ENCODE peak calls at places on chromosomes 4 and X, in nine cellular contexts. X is esophagus squamous epithelium, Y is sigmoid colon, K is IMR-90, B is heart left ventricle, L is HepG2, M is tibial nerve, H is H1, U is Peyer's patch. C is an unnamed sample. For H3K27me3, the result is how much of the 10 kb centered on the place peaks cover.

GRCh38 chr4:181278941-181279340 is 964.3 kb upstream of the TENM3 start:
- DNase-seq in Y (no peak), B (no peak), U (no peak), X (no peak), M (no peak), H (no peak), L (no peak), K (no peak), C (no peak)

GRCh38 chrX:134004038-134004437 is 18.6 kb upstream of the GPC3 start:
- DNase-seq in L (no peak), Y (no peak), K (peak), H (no peak), M (no peak), X (no peak), U (no peak), B (no peak), C (no peak)

GRCh38 chr4:174604198-174604597 is 81.9 kb upstream of the HPGD start:
- DNase-seq in L (no peak), Y (no peak), B (no peak), X (no peak), U (no peak), M (no peak), K (peak), H (no peak), C (no peak)

GRCh38 chr4:124854968-124855367 is 142.4 kb upstream of the ANKRD50 start:
- DNase-seq in B (no peak), L (no peak), Y (no peak), K (peak), M (no peak), U (no peak), H (no peak), X (no peak), C (no peak)

GRCh38 chr4:128286474-128287158 is 997 bp downstream of the PGRMC2 start:
- DNase-seq in Y (no peak), H (no peak), B (no peak), M (no peak), X (no peak), U (no peak), L (peak), K (peak), C (no peak)

GRCh38 chrX:150581093-150581775 is 12.8 kb downstream of the MTM1 start:
- DNase-seq in Y (no peak), X (no peak), B (no peak), L (peak), M (no peak), H (no peak), K (peak), U (no peak), C (no peak)

GRCh38 chrX:19541931-19542330 is 26.6 kb upstream of the MAP3K15 start:
- DNase-seq in B (no peak), X (no peak), K (no peak), M (no peak), H (no peak), L (no peak), U (no peak), Y (no peak), C (no peak)

GRCh38 chrX:38636949-38637819 is 75.8 kb downstream of the TSPAN7 start:
- DNase-seq in H (no peak), Y (no peak), L (peak), X (no peak), B (no peak), K (no peak), M (no peak), U (no peak), C (no peak)

GRCh38 chr4:121938282-121939092 is 13.4 kb downstream of the TRPC3 start:
- DNase-seq in M (no peak), Y (no peak), B (no peak), X (no peak), K (peak), L (peak), H (no peak), U (no peak), C (no peak)

GRCh38 chr4:8322794-8323704 is 53.5 kb downstream of the HTRA3 start:
- DNase-seq in X (no peak), U (no peak), B (no peak), M (no peak), L (no peak), H (peak), K (no peak), Y (peak), C (no peak)

GRCh38 chrX:70254909-70255308 is 5.1 kb downstream of the P2RY4 start:
- DNase-seq in U (no peak), L (peak), Y (no peak), X (no peak), M (no peak), K (no peak), H (no peak), B (no peak), C (no peak)

GRCh38 chr4:28562913-28563312 is 1702.3 kb downstream of the STIM2 start:
- DNase-seq in Y (no peak), U (no peak), L (no peak), B (no peak), X (no peak), M (no peak), K (no peak), H (no peak), C (no peak)

GRCh38 chr4:85557016-85557901 is 82.3 kb downstream of the ARHGAP24 start:
- DNase-seq in B (no peak), Y (no peak), H (no peak), M (no peak), X (no peak), U (peak), L (no peak), K (no peak), C (no peak)

GRCh38 chr4:47373729-47374128 is 89.8 kb downstream of the COMMD8 start:
- DNase-seq in L (no peak), Y (no peak), M (no peak), K (no peak), B (no peak), X (no peak), U (no peak), H (no peak), C (no peak)

GRCh38 chr4:13844740-13845139 is 217.2 kb upstream of the BOD1L1 start:
- DNase-seq in X (no peak), B (no peak), M (no peak), H (no peak), U (no peak), Y (no peak), L (no peak), K (no peak), C (no peak)

GRCh38 chr4:164779811-164780216 is 25.9 kb downstream of the SMIM31 start:
- DNase-seq in H (peak), U (no peak), B (no peak), X (no peak), K (peak), Y (no peak), M (no peak), L (peak), C (no peak)

GRCh38 chrX:119028733-119029110 is 44.1 kb upstream of the CT47C1 start:
- DNase-seq in M (no peak), K (no peak), X (no peak), U (no peak), Y (no peak), L (no peak), H (no peak), B (no peak), C (no peak)

GRCh38 chr4:151485541-151486131 is 76.7 kb downstream of the FHIP1A start:
- DNase-seq in Y (no peak), K (no peak), B (no peak), M (no peak), X (no peak), U (no peak), L (no peak), H (no peak), C (peak)

GRCh38 chr4:142824368-142824767 is 21.7 kb downstream of the INPP4B start:
- DNase-seq in X (no peak), H (no peak), Y (no peak), U (no peak), L (no peak), B (no peak), K (peak), M (no peak), C (no peak)

GRCh38 chr4:182370491-182370890 is 127.3 kb downstream of the TENM3 start:
- DNase-seq in Y (no peak), K (peak), L (no peak), H (no peak), U (no peak), X (no peak), M (no peak), B (no peak), C (no peak)

GRCh38 chr4:26509681-26510333 is 19.5 kb upstream of the CCKAR start:
- DNase-seq in Y (no peak), M (no peak), X (no peak), H (peak), K (no peak), U (no peak), B (no peak), L (no peak), C (no peak)

GRCh38 chr4:165512464-165512863 is 133.7 kb downstream of the CPE start:
- DNase-seq in M (no peak), B (no peak), K (no peak), L (no peak), H (no peak), Y (no peak), U (no peak), X (no peak), C (no peak)

GRCh38 chr4:168528131-168528949 is 31.5 kb downstream of the PALLD start:
- DNase-seq in H (no peak), B (no peak), M (no peak), U (no peak), L (no peak), K (peak), X (no peak), Y (no peak), C (no peak)

GRCh38 chr4:101020956-101021355 is 326.4 kb downstream of the PPP3CA start:
- DNase-seq in X (no peak), K (peak), Y (no peak), U (no peak), M (no peak), L (no peak), H (no peak), B (no peak), C (no peak)

GRCh38 chr4:40254961-40255721 is 58.3 kb downstream of the RHOH start:
- DNase-seq in M (no peak), H (no peak), X (no peak), L (peak), K (peak), B (no peak), U (no peak), Y (no peak), C (no peak)

GRCh38 chr4:101037938-101038413 is 309.4 kb downstream of the PPP3CA start:
- DNase-seq in L (no peak), M (no peak), Y (no peak), U (no peak), K (peak), X (no peak), H (no peak), B (no peak), C (no peak)

GRCh38 chr4:10006604-10007435 is 14.5 kb downstream of the SLC2A9 start:
- DNase-seq in U (peak), B (no peak), X (no peak), M (no peak), H (no peak), Y (no peak), L (peak), K (no peak), C (peak)

GRCh38 chr4:29852537-29852936 is 867.6 kb upstream of the PCDH7 start:
- DNase-seq in Y (no peak), M (no peak), B (no peak), L (no peak), X (no peak), U (no peak), H (no peak), K (no peak), C (no peak)

DNA sequence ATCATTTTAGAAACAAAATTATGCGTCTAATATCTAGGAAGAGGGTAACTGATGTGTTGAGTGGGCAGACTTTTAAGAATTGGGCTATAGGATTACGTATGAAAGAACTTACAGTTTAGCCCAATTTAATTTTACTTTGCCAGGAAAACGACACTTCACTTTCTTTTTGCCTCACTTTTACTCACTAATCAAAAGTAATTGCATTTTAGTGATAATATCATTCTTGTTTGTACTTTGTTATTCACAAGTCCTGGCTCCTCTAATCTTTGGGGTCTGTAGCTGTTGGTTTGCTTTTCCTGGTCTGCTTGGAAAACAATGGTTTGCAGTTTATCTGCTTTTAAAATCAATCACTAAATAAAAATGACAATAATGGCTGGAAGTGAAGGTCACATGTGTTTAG is 2.9 kb upstream of the ARX start:
- DNase-seq in X (no peak), B (no peak), Y (no peak), H (no peak), M (no peak), L (no peak), K (no peak), U (no peak), C (no peak)
- H3K27me3 ChIP-seq in X (under half), B (half or more), Y (half or more), H (half or more), M (under half), L (half or more), K (half or more), U (under half), C (under half)

GRCh38 chr4:2413821-2414610 is 4.4 kb downstream of the ZFYVE28 start:
- DNase-seq in K (no peak), L (no peak), X (no peak), B (no peak), M (no peak), U (peak), H (peak), Y (no peak), C (no peak)
- TF ChIP-seq POLR2A in K (no peak), L (no peak), X (no peak), B (no peak), M (no peak), U (peak), H (no peak), Y (peak), C (no peak)

GRCh38 chr4:159267023-159267939 is 164.4 kb downstream of the RAPGEF2 start:
- DNase-seq in X (no peak), K (peak), U (no peak), M (no peak), H (no peak), B (no peak), Y (no peak), L (no peak), C (no peak)
- H3K4me3 ChIP-seq in X (peak), K (peak), U (no peak), M (peak), H (no peak), B (peak), Y (peak), L (no peak), C (peak)

GRCh38 chr4:1416948-1417260 is 10.7 kb upstream of the NKX1-1 start:
- DNase-seq in L (no peak), X (no peak), K (no peak), H (no peak), U (peak), Y (peak), M (no peak), B (no peak), C (no peak)

GRCh38 chr4:1414831-1415680 is 8.8 kb upstream of the NKX1-1 start:
- DNase-seq in H (peak), K (no peak), Y (peak), M (no peak), X (no peak), L (no peak), B (no peak), U (peak), C (peak)

GRCh38 chr4:1417522-1418390 is 11.5 kb upstream of the NKX1-1 start:
- DNase-seq in M (peak), H (peak), X (no peak), Y (peak), K (no peak), U (peak), L (peak), B (no peak), C (peak)

GRCh38 chr4:1415681-1415981 is 9.4 kb upstream of the NKX1-1 start:
- DNase-seq in K (no peak), B (no peak), Y (peak), M (no peak), X (no peak), L (no peak), H (no peak), U (no peak), C (no peak)

GRCh38 chr4:1416051-1416947 is 10.1 kb upstream of the NKX1-1 start:
- DNase-seq in K (no peak), X (no peak), L (no peak), Y (peak), U (peak), H (no peak), M (no peak), B (no peak), C (no peak)
- H3K27me3 ChIP-seq in K (half or more), X (under half), L (under half), Y (half or more), U (under half), H (under half), M (under half), B (half or more), C (under half)

GRCh38 chr4:54568184-54568583 is 89.6 kb upstream of the KIT start:
- DNase-seq in X (no peak), U (no peak), L (no peak), B (no peak), H (peak), Y (no peak), K (peak), M (no peak), C (no peak)

GRCh38 chr4:54570822-54571221 is 86.9 kb upstream of the KIT start:
- DNase-seq in H (no peak), B (no peak), Y (no peak), K (no peak), M (no peak), U (no peak), L (no peak), X (no peak), C (no peak)

GRCh38 chr4:54571762-54572542 is 85.8 kb upstream of the KIT start:
- DNase-seq in H (no peak), M (no peak), K (no peak), Y (no peak), U (no peak), L (no peak), B (no peak), X (no peak), C (no peak)

GRCh38 chr4:54567327-54567726 is 90.4 kb upstream of the KIT start:
- DNase-seq in H (no peak), M (no peak), U (no peak), Y (no peak), B (no peak), X (no peak), K (no peak), L (no peak), C (no peak)

GRCh38 chr4:54571293-54571723 is 86.4 kb upstream of the KIT start:
- DNase-seq in U (no peak), X (no peak), H (no peak), K (no peak), B (no peak), Y (no peak), M (no peak), L (no peak), C (no peak)
- TF ChIP-seq POLR2A in U (no peak), X (no peak), H (no peak), K (no peak), B (no peak), Y (no peak), M (no peak), L (no peak), C (no peak)

DNA sequence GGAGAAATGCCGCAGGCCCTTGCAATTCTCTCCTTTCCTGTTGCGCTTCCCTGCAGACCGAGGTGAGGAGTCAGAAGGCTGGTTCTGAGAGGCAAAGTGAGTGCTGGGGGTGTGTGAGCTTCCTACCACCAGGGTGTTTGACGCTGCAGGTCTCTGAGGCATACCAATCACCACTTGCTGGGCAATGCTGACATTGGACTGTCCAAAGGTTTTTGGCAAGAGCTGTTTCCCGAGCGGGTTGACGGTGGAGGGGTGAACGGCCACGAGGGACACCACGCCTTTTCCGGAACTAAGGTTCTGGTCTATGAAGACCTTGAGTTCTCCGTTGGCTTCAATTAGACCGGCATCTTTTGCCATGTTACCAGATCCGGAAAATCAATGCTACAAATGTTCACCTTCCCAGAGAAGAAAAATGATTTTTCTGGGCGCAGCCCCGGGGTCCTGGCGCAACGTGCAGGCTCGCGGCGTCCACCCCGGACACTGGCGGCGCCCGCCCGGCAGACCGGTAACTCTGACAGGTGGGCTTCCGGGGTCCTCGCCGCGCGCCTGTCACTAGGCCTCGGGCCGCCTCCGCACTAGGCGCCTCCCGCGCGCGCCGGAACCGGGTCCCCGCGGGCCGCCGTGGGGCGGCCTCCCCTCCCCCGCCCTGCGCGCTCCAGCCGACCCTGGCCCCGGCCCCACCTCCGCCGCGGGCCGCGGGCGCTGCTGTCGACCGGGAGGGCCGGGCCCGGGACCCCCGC is 44.9 kb upstream of the FAM47C start:
- DNase-seq in X (no peak), K (no peak), U (no peak), H (peak), L (no peak), Y (no peak), M (no peak), B (no peak), C (peak)
- H3K4me3 ChIP-seq in X (no peak), K (no peak), U (no peak), H (peak), L (no peak), Y (no peak), M (no peak), B (no peak), C (peak)

DNA sequence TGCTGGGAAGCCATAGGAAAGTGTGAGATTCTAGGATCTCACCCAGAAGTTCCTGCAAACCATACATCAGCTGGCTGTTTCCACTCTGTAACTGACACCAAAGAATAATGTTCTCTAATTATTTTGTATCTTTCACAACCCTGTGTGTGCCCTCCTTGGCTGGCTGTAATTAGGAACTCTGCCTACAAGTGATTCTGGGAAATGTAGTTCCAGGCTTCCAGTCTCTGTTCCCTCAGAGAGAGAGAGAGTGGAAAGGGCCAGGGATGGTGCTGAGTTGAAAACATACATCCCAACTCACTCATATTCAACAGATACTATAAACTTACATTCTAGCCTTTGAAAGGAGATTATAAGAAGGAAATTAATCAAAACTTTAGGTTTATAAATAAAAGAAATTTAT is 57.5 kb upstream of the C1QTNF7 start:
- DNase-seq in B (no peak), K (no peak), M (no peak), X (no peak), H (no peak), U (no peak), Y (no peak), L (no peak), C (no peak)
- H3K27me3 ChIP-seq in B (under half), K (under half), M (under half), X (under half), H (under half), U (under half), Y (under half), L (under half), C (under half)

GRCh38 chrX:114075073-114075673 is 508.7 kb upstream of the HTR2C start:
- DNase-seq in Y (no peak), K (no peak), U (no peak), M (no peak), X (no peak), L (no peak), H (no peak), B (no peak), C (no peak)
- TF ChIP-seq POLR2A in Y (no peak), K (no peak), U (no peak), M (no peak), X (no peak), L (no peak), H (no peak), B (no peak), C (no peak)

DNA sequence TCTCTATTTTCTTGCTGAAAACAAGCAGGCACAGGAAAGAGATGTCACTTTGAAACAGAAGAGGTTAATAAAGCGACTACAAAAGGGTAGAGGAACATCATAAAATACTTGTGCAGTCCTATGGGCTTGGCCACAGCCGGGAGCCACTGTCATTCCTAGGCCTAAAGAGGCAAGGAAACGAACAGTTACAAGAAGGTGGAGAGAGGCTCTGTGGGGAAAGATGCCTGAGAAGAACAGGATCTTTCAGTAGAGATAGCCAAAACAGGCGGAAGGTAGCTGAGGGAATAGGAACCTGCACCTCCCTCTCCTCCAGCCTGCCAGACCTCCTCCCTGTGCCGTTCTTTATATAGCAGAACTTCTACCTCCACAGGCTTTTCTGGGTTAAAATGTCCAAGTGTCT is 57.4 kb upstream of the ARSJ start:
- DNase-seq in X (no peak), B (no peak), Y (no peak), L (no peak), H (no peak), M (no peak), K (no peak), U (no peak), C (no peak)
- H3K4me3 ChIP-seq in X (no peak), B (no peak), Y (no peak), L (no peak), H (no peak), M (no peak), K (no peak), U (no peak), C (no peak)

GRCh38 chr4:82798168-82799005 is at the start of gene SCD5:
- DNase-seq in Y (peak), L (no peak), U (peak), K (peak), B (peak), X (no peak), M (peak), H (peak), C (peak)
- H3K27me3 ChIP-seq in Y (under half), L (under half), U (under half), K (under half), B (under half), X (under half), M (under half), H (half or more), C (under half)

C was measured in right lobe of liver.